ENCODE peak calls at places on chromosomes 7 and 10, in eight cellular contexts. One of them, this sample, is unnamed.

GRCh38 chr10:131205556-131205955 is 106.0 kb downstream of the TCERG1L start:
- DNase-seq in GM23338: no peak
- DNase-seq in lower lobe of right lung: no peak
- DNase-seq in neural progenitor cell: no peak
- DNase-seq in colonic mucosa: no peak
- DNase-seq in HepG2: no peak
- DNase-seq in K562: no peak
- DNase-seq in mammary epithelial cell: no peak
- DNase-seq in this sample: no peak

GRCh38 chr7:19560111-19560883 is 148.5 kb downstream of the POLR1F start:
- DNase-seq in lower lobe of right lung: no peak
- DNase-seq in K562: no peak
- DNase-seq in colonic mucosa: no peak
- DNase-seq in GM23338: peak; percentile 3
- DNase-seq in neural progenitor cell: no peak
- DNase-seq in mammary epithelial cell: peak; percentile 84
- DNase-seq in HepG2: no peak
- DNase-seq in this sample: no peak

GRCh38 chr10:68118657-68119056 is 9.4 kb downstream of the MYPN start:
- DNase-seq in GM23338: no peak
- DNase-seq in mammary epithelial cell: no peak
- DNase-seq in neural progenitor cell: no peak
- DNase-seq in colonic mucosa: no peak
- DNase-seq in HepG2: no peak
- DNase-seq in K562: no peak
- DNase-seq in lower lobe of right lung: no peak
- DNase-seq in this sample: no peak

GRCh38 chr10:71848325-71849277 is 2.5 kb downstream of the PSAP start:
- DNase-seq in colonic mucosa: no peak
- DNase-seq in mammary epithelial cell: no peak
- DNase-seq in lower lobe of right lung: no peak
- DNase-seq in GM23338: peak; percentile 27
- DNase-seq in neural progenitor cell: no peak
- DNase-seq in K562: no peak
- DNase-seq in HepG2: peak; percentile 55
- DNase-seq in this sample: no peak

GRCh38 chr10:15474671-15475070 is 103.6 kb upstream of the FAM171A1 start:
- DNase-seq in GM23338: no peak
- DNase-seq in mammary epithelial cell: no peak
- DNase-seq in lower lobe of right lung: no peak
- DNase-seq in K562: no peak
- DNase-seq in HepG2: no peak
- DNase-seq in colonic mucosa: no peak
- DNase-seq in neural progenitor cell: no peak
- DNase-seq in this sample: no peak

GRCh38 chr10:79982486-79982800 is 33.5 kb upstream of the SFTPD start:
- DNase-seq in colonic mucosa: no peak
- DNase-seq in neural progenitor cell: no peak
- DNase-seq in HepG2: no peak
- DNase-seq in mammary epithelial cell: peak; percentile 4
- DNase-seq in K562: no peak
- DNase-seq in lower lobe of right lung: no peak
- DNase-seq in GM23338: no peak
- DNase-seq in this sample: no peak

GRCh38 chr10:32142646-32143045 is 86.4 kb upstream of the KIF5B start:
- DNase-seq in mammary epithelial cell: peak; percentile 83
- DNase-seq in neural progenitor cell: no peak
- DNase-seq in colonic mucosa: no peak
- DNase-seq in lower lobe of right lung: no peak
- DNase-seq in GM23338: no peak
- DNase-seq in HepG2: no peak
- DNase-seq in K562: no peak
- DNase-seq in this sample: no peak

GRCh38 chr7:2958416-2959342 is 85.0 kb downstream of the CARD11 start:
- DNase-seq in GM23338: no peak
- DNase-seq in lower lobe of right lung: no peak
- DNase-seq in neural progenitor cell: no peak
- DNase-seq in colonic mucosa: no peak
- DNase-seq in mammary epithelial cell: no peak
- DNase-seq in HepG2: no peak
- DNase-seq in K562: no peak
- DNase-seq in this sample: no peak

DNA sequence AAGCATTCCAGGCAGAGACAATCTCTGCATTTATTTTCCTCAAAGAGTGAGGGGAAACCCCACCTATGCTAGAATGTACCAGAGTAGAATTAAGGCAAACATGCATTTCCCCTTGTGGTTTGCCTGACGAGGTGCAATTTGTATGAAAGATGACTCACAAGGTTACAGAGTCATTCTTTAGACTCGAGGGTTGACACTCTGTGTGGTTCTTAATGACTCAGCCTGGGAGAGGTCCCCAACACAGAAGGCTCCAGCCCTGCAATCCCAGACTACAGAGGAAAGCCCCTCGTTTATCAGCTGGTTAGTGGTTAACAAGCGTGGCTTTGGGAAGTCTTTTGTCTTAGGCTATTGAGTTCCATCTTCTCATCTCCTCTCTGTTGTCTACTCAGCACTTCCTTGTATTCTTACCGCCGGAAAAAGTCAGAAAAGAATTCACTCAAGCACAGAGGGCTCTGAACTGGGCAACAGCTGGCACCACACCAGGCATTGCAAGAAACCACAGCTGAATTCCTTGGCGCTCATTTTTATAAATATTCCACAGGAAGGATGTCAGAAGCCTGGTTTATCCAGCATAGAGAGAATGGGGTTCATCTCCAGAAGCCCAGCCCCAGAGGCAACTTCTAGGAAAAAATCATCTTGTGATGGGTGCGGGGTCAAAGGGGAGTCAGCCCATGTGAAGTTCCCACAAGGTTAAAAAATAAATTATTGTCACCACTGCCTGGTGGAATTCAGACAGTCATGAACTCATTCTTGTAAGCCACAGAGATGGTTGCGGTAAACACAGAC is 24.4 kb upstream of the SVIL start:
- DNase-seq in colonic mucosa: peak; percentile 63
- DNase-seq in lower lobe of right lung: peak; percentile 67
- DNase-seq in HepG2: peak; percentile 88
- DNase-seq in neural progenitor cell: peak; percentile 36
- DNase-seq in GM23338: no peak
- DNase-seq in K562: peak; percentile 9
- DNase-seq in mammary epithelial cell: peak; percentile 100
- DNase-seq in this sample: no peak
- TF ChIP-seq CTCF in colonic mucosa: peak; percentile 40
- TF ChIP-seq CTCF in lower lobe of right lung: peak; percentile 43
- TF ChIP-seq CTCF in HepG2: no peak
- TF ChIP-seq CTCF in neural progenitor cell: no peak
- TF ChIP-seq CTCF in GM23338: no peak
- TF ChIP-seq CTCF in K562: no peak
- TF ChIP-seq CTCF in mammary epithelial cell: peak; percentile 31
- TF ChIP-seq CTCF in this sample: no peak

GRCh38 chr10:101214446-101215396 is 14.5 kb downstream of the LBX1 start:
- DNase-seq in neural progenitor cell: peak; percentile 93
- DNase-seq in GM23338: peak; percentile 96
- DNase-seq in lower lobe of right lung: peak; percentile 68
- DNase-seq in HepG2: peak; percentile 50
- DNase-seq in mammary epithelial cell: peak; percentile 47
- DNase-seq in colonic mucosa: peak; percentile 71
- DNase-seq in K562: peak; percentile 73
- DNase-seq in this sample: peak; percentile 65
- H3K27me3 ChIP-seq in neural progenitor cell: peaks cover 100% of the 10 kb centered on the region
- H3K27me3 ChIP-seq in GM23338: peaks cover 93% of the 10 kb centered on the region
- H3K27me3 ChIP-seq in lower lobe of right lung: peaks cover 92% of the 10 kb centered on the region
- H3K27me3 ChIP-seq in HepG2: peaks cover 77% of the 10 kb centered on the region
- H3K27me3 ChIP-seq in mammary epithelial cell: peaks cover 20% of the 10 kb centered on the region
- H3K27me3 ChIP-seq in colonic mucosa: peaks cover 75% of the 10 kb centered on the region
- H3K27me3 ChIP-seq in K562: peaks cover 60% of the 10 kb centered on the region
- H3K27me3 ChIP-seq in this sample: peaks cover 49% of the 10 kb centered on the region

GRCh38 chr10:43126759-43127424 is 11.4 kb upstream of the CSGALNACT2 start:
- DNase-seq in lower lobe of right lung: no peak
- DNase-seq in HepG2: no peak
- DNase-seq in mammary epithelial cell: no peak
- DNase-seq in neural progenitor cell: no peak
- DNase-seq in GM23338: no peak
- DNase-seq in K562: no peak
- DNase-seq in colonic mucosa: peak; percentile 17
- DNase-seq in this sample: peak; percentile 39
- TF ChIP-seq CTCF in lower lobe of right lung: no peak
- TF ChIP-seq CTCF in HepG2: no peak
- TF ChIP-seq CTCF in mammary epithelial cell: no peak
- TF ChIP-seq CTCF in neural progenitor cell: no peak
- TF ChIP-seq CTCF in GM23338: no peak
- TF ChIP-seq CTCF in K562: no peak
- TF ChIP-seq CTCF in colonic mucosa: no peak
- TF ChIP-seq CTCF in this sample: no peak

GRCh38 chr7:37224746-37225145 is 223.9 kb downstream of the ELMO1 start:
- DNase-seq in HepG2: no peak
- DNase-seq in K562: no peak
- DNase-seq in mammary epithelial cell: no peak
- DNase-seq in GM23338: no peak
- DNase-seq in neural progenitor cell: no peak
- DNase-seq in colonic mucosa: no peak
- DNase-seq in lower lobe of right lung: no peak
- DNase-seq in this sample: no peak
- H3K27me3 ChIP-seq in HepG2: peaks cover 6% of the 10 kb centered on the region
- H3K27me3 ChIP-seq in K562: no peaks in the 10 kb centered on the region
- H3K27me3 ChIP-seq in mammary epithelial cell: peaks cover 2% of the 10 kb centered on the region
- H3K27me3 ChIP-seq in GM23338: no peaks in the 10 kb centered on the region
- H3K27me3 ChIP-seq in neural progenitor cell: no peaks in the 10 kb centered on the region
- H3K27me3 ChIP-seq in colonic mucosa: no peaks in the 10 kb centered on the region
- H3K27me3 ChIP-seq in lower lobe of right lung: no peaks in the 10 kb centered on the region
- H3K27me3 ChIP-seq in this sample: no peaks in the 10 kb centered on the region